ENCODE peak calls at places on chromosomes 7 and 10, in seven cellular contexts. V, E, C, A, T, X and S are unnamed samples.

GRCh38 chr7:98870071-98870651 is 347 bp upstream of the TMEM130 start:
- DNase-seq in V (no peak), E (peak), C (peak), A (peak), T (no peak), X (no peak), S (peak)

GRCh38 chr10:124394583-124394982 is 24.1 kb downstream of the OAT start:
- DNase-seq in V (no peak), E (no peak), C (no peak), A (no peak), T (no peak), X (no peak), S (no peak)

GRCh38 chr7:125668321-125668993 is 738.8 kb upstream of the POT1 start:
- DNase-seq in V (no peak), E (no peak), C (peak), A (no peak), T (no peak), X (no peak), S (no peak)

GRCh38 chr7:22393825-22394458 is 37.0 kb upstream of the RAPGEF5 start:
- DNase-seq in V (no peak), E (no peak), C (peak), A (no peak), T (no peak), X (no peak), S (no peak)

GRCh38 chr10:103888113-103888841 is 29.7 kb downstream of the STN1 start:
- DNase-seq in V (peak), E (peak), C (peak), A (peak), T (peak), X (peak), S (peak)

GRCh38 chr10:112083526-112083925 is 100.0 kb downstream of the GPAM start:
- DNase-seq in V (no peak), E (no peak), C (no peak), A (no peak), T (no peak), X (no peak), S (no peak)

GRCh38 chr7:7746419-7746818 is 28.0 kb upstream of the RPA3 start:
- DNase-seq in V (no peak), E (no peak), C (no peak), A (no peak), T (no peak), X (no peak), S (no peak)

GRCh38 chr7:115274-115911 is 77.0 kb upstream of the FAM20C start:
- DNase-seq in V (no peak), E (peak), C (no peak), A (no peak), T (peak), X (no peak), S (no peak)

GRCh38 chr10:57979466-57979865 is 288.2 kb downstream of the IPMK start:
- DNase-seq in V (no peak), E (no peak), C (peak), A (no peak), T (no peak), X (no peak), S (no peak)

GRCh38 chr10:13346912-13347234 is 1.2 kb downstream of the SEPHS1 start:
- DNase-seq in V (no peak), E (no peak), C (no peak), A (no peak), T (no peak), X (no peak), S (no peak)

GRCh38 chr7:47672966-47673365 is 91.1 kb upstream of the TNS3 start:
- DNase-seq in V (no peak), E (no peak), C (no peak), A (no peak), T (no peak), X (no peak), S (no peak)

GRCh38 chr7:134632937-134633540 is 13.6 kb upstream of the BPGM start:
- DNase-seq in V (no peak), E (no peak), C (peak), A (no peak), T (no peak), X (no peak), S (no peak)

GRCh38 chr10:117960345-117960744 is 86.4 kb downstream of the RAB11FIP2 start:
- DNase-seq in V (no peak), E (no peak), C (peak), A (no peak), T (no peak), X (no peak), S (no peak)

GRCh38 chr10:131207176-131207575 is 104.3 kb downstream of the TCERG1L start:
- DNase-seq in V (no peak), E (peak), C (no peak), A (no peak), T (no peak), X (no peak), S (no peak)

DNA sequence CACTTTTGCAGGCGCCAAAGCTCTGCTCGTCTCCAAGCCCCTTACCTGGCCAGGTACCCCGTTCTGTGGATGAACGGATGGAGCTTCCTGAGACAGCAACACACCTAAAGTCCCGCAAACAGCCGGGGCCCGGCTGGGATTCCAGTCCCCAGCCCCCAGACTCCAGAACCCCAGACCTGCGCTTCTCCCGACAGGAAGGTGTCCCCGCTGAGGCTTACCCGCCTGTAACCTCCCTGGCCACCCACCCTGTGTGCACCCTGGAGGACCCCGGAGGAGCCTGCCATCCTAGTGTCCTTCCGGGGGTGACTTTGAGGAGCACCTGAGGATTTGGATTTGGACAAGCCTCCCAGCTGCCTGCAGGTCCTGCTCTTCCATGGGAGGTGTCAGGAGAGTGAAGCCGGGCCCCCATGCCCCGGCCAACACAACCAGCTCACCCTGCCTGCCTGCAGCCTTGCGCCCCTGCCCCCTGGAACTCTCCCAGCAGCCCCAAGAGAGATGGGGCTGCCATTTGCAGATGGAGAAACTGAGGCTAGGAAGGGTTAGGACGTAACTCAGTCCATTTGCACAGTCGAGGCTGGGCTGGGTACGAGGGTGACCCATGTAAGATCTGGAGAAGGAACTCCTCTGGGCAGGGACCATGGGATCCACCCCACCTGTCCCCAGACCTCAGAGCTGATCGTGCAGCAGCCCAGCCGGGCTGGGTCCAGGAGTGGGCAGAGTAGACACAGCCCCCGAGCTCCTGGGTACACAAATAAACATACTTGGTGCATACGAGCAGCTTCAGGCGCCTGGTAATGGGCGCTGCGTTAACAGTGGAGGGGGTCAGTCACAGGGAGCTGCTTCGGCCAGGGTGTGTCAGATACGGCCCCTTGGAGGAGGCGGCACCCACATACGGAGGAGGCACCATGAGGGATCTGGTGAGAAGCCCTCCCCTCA is 31.9 kb downstream of the UNCX start:
- DNase-seq in V (no peak), E (no peak), C (no peak), A (no peak), T (no peak), X (no peak), S (peak)
- H3K27ac ChIP-seq in V (no peak), E (no peak), C (no peak), A (no peak), T (no peak), X (no peak), S (no peak)

GRCh38 chr10:22624289-22624738 is 90.1 kb downstream of the PIP4K2A start:
- DNase-seq in V (peak), E (no peak), C (peak), A (no peak), T (no peak), X (no peak), S (no peak)

GRCh38 chr10:22628309-22628708 is 86.1 kb downstream of the PIP4K2A start:
- DNase-seq in V (no peak), E (no peak), C (no peak), A (no peak), T (no peak), X (no peak), S (no peak)

GRCh38 chr10:22623624-22624263 is 90.6 kb downstream of the PIP4K2A start:
- DNase-seq in V (no peak), E (no peak), C (no peak), A (no peak), T (no peak), X (no peak), S (no peak)

GRCh38 chr10:22626784-22627183 is 87.6 kb downstream of the PIP4K2A start:
- DNase-seq in V (no peak), E (no peak), C (no peak), A (no peak), T (no peak), X (no peak), S (no peak)

GRCh38 chr10:22625511-22626288 is 88.7 kb downstream of the PIP4K2A start:
- DNase-seq in V (no peak), E (no peak), C (peak), A (no peak), T (no peak), X (no peak), S (no peak)
- H3K27ac ChIP-seq in V (peak), E (no peak), C (peak), A (no peak), T (peak), X (no peak), S (no peak)

GRCh38 chr10:113961261-113961938 is 82.3 kb upstream of the ADRB1 start:
- DNase-seq in V (no peak), E (no peak), C (no peak), A (no peak), T (no peak), X (no peak), S (no peak)

GRCh38 chr10:113960617-113961260 is 82.9 kb upstream of the ADRB1 start:
- DNase-seq in V (no peak), E (no peak), C (peak), A (no peak), T (no peak), X (no peak), S (no peak)

GRCh38 chr10:113967096-113967495 is 76.6 kb upstream of the ADRB1 start:
- DNase-seq in V (no peak), E (no peak), C (no peak), A (no peak), T (no peak), X (no peak), S (no peak)

GRCh38 chr10:113965683-113966082 is 78.0 kb upstream of the ADRB1 start:
- DNase-seq in V (no peak), E (no peak), C (no peak), A (no peak), T (no peak), X (no peak), S (no peak)

GRCh38 chr10:113965077-113965476 is 78.6 kb upstream of the ADRB1 start:
- DNase-seq in V (no peak), E (no peak), C (no peak), A (no peak), T (no peak), X (no peak), S (no peak)
- H3K27ac ChIP-seq in V (no peak), E (no peak), C (no peak), A (no peak), T (no peak), X (no peak), S (no peak)

GRCh38 chr7:27201231-27202017 is 1.5 kb upstream of the HOXA13 start:
- DNase-seq in V (no peak), E (no peak), C (no peak), A (no peak), T (no peak), X (no peak), S (no peak)
- H3K27ac ChIP-seq in V (peak), E (no peak), C (no peak), A (no peak), T (no peak), X (no peak), S (no peak)